ENCODE peak calls at places on chromosomes 3 and 15, in four cellular contexts. V is tibial artery, Q is tibial nerve, A is A673. R is an unnamed sample. For H3K4me1, the result is how much of the 10 kb centered on the place peaks cover.

GRCh38 chr3:170419301-170420087 is 826 bp downstream of the CLDN11 start:
- DNase-seq in V (no peak), Q (no peak), A (no peak), R (no peak)

GRCh38 chr3:9110802-9111201 is 138.6 kb downstream of the SRGAP3 start:
- DNase-seq in V (no peak), Q (no peak), A (no peak), R (no peak)

GRCh38 chr3:142211034-142211433 is 14.4 kb downstream of the GK5 start:
- DNase-seq in V (no peak), Q (no peak), A (peak), R (no peak)

GRCh38 chr3:184234671-184235380 is 5.4 kb downstream of the VWA5B2 start:
- DNase-seq in V (no peak), Q (no peak), A (no peak), R (no peak)

GRCh38 chr3:32500880-32501784 is 1.5 kb downstream of the CMTM6 start:
- DNase-seq in V (no peak), Q (no peak), A (no peak), R (no peak)

GRCh38 chr3:52385157-52385556 is 59.7 kb downstream of the SEMA3G start:
- DNase-seq in V (no peak), Q (no peak), A (peak), R (no peak)

GRCh38 chr15:91385301-91385700 is 285.2 kb downstream of the SV2B start:
- DNase-seq in V (no peak), Q (no peak), A (peak), R (no peak)

GRCh38 chr3:9129366-9129765 is 120.1 kb downstream of the SRGAP3 start:
- DNase-seq in V (no peak), Q (no peak), A (no peak), R (no peak)

GRCh38 chr3:155609586-155609985 is 135.3 kb downstream of the PLCH1 start:
- DNase-seq in V (no peak), Q (no peak), A (no peak), R (no peak)

GRCh38 chr3:147407495-147408179 is 1.3 kb upstream of the ZIC4 start:
- DNase-seq in V (no peak), Q (no peak), A (no peak), R (no peak)

GRCh38 chr3:72004749-72005292 is 219.9 kb upstream of the PROK2 start:
- DNase-seq in V (no peak), Q (no peak), A (no peak), R (no peak)

GRCh38 chr3:46844851-46845250 is 18.4 kb downstream of the MYL3 start:
- DNase-seq in V (no peak), Q (no peak), A (no peak), R (no peak)

GRCh38 chr3:31880020-31880419 is 101.0 kb downstream of the OSBPL10 start:
- DNase-seq in V (no peak), Q (peak), A (no peak), R (no peak)

GRCh38 chr15:96416934-96417759 is 86.6 kb downstream of the NR2F2 start:
- DNase-seq in V (no peak), Q (no peak), A (peak), R (no peak)

GRCh38 chr15:85854345-85855097 is 59.8 kb upstream of the KLHL25 start:
- DNase-seq in V (no peak), Q (peak), A (peak), R (no peak)

GRCh38 chr3:156750191-156750873 is 75.8 kb upstream of the LEKR1 start:
- DNase-seq in V (no peak), Q (no peak), A (peak), R (no peak)

GRCh38 chr3:100489118-100489517 is 3.3 kb upstream of the TMEM45A start:
- DNase-seq in V (no peak), Q (no peak), A (no peak), R (no peak)

GRCh38 chr15:39193611-39194010 is 387.3 kb upstream of the THBS1 start:
- DNase-seq in V (no peak), Q (no peak), A (no peak), R (no peak)

GRCh38 chr15:70375006-70375409 is 277.3 kb upstream of the TLE3 start:
- DNase-seq in V (no peak), Q (no peak), A (peak), R (no peak)

GRCh38 chr15:70902105-70902504 is 9.5 kb downstream of the LRRC49 start:
- DNase-seq in V (no peak), Q (no peak), A (peak), R (no peak)

GRCh38 chr3:188434594-188434993 is 280.6 kb downstream of the LPP start:
- DNase-seq in V (no peak), Q (no peak), A (no peak), R (no peak)

GRCh38 chr15:57705746-57706404 is 639 bp upstream of the POLR2M start:
- DNase-seq in V (no peak), Q (no peak), A (no peak), R (no peak)

GRCh38 chr3:168865022-168865551 is 769.4 kb upstream of the GOLIM4 start:
- DNase-seq in V (no peak), Q (peak), A (peak), R (no peak)

GRCh38 chr3:102265720-102266119 is 169.1 kb upstream of the ZPLD1 start:
- DNase-seq in V (no peak), Q (no peak), A (no peak), R (no peak)

GRCh38 chr3:33315826-33316225 is 38.6 kb downstream of the FBXL2 start:
- DNase-seq in V (no peak), Q (no peak), A (peak), R (no peak)

GRCh38 chr3:108914774-108915641 is 38.7 kb downstream of the GUCA1C start:
- DNase-seq in V (no peak), Q (peak), A (peak), R (no peak)

GRCh38 chr3:195548046-195548445 is 4.9 kb upstream of the PPP1R2 start:
- DNase-seq in V (no peak), Q (no peak), A (no peak), R (no peak)

GRCh38 chr3:67688231-67688630 is 33.8 kb upstream of the SUCLG2 start:
- DNase-seq in V (no peak), Q (no peak), A (no peak), R (no peak)

GRCh38 chr3:37745921-37746320 is 115.8 kb upstream of the CTDSPL start:
- DNase-seq in V (no peak), Q (no peak), A (no peak), R (no peak)

GRCh38 chr3:156772588-156773206 is 53.5 kb upstream of the LEKR1 start:
- DNase-seq in V (no peak), Q (no peak), A (no peak), R (no peak)

GRCh38 chr3:43221076-43221475 is 65.3 kb upstream of the SNRK start:
- DNase-seq in V (no peak), Q (no peak), A (no peak), R (no peak)

GRCh38 chr3:177211503-177212277 is 14.4 kb upstream of the TBL1XR1 start:
- DNase-seq in V (no peak), Q (no peak), A (peak), R (no peak)

GRCh38 chr15:40942337-40942854 is 10.9 kb upstream of the CHAC1 start:
- DNase-seq in V (peak), Q (no peak), A (no peak), R (no peak)

GRCh38 chr3:148957586-148957985 is 33.8 kb upstream of the GYG1 start:
- DNase-seq in V (no peak), Q (no peak), A (peak), R (no peak)

GRCh38 chr3:71371282-71371681 is 212.2 kb downstream of the FOXP1 start:
- DNase-seq in V (no peak), Q (no peak), A (no peak), R (no peak)

GRCh38 chr15:100712226-100712625 is 109.8 kb downstream of the ASB7 start:
- DNase-seq in V (no peak), Q (no peak), A (no peak), R (no peak)

GRCh38 chr3:197586181-197586580 is 30.4 kb upstream of the BDH1 start:
- DNase-seq in V (no peak), Q (no peak), A (no peak), R (no peak)

GRCh38 chr15:88391700-88392099 is 75.5 kb downstream of the MRPL46 start:
- DNase-seq in V (no peak), Q (no peak), A (no peak), R (no peak)

GRCh38 chr3:132593241-132593949 is 3.7 kb upstream of the ACKR4 start:
- DNase-seq in V (no peak), Q (no peak), A (no peak), R (no peak)

GRCh38 chr3:18122264-18122663 is 302.9 kb downstream of the SATB1 start:
- DNase-seq in V (no peak), Q (no peak), A (no peak), R (no peak)

GRCh38 chr3:18127864-18128185 is 297.3 kb downstream of the SATB1 start:
- DNase-seq in V (no peak), Q (no peak), A (no peak), R (no peak)

GRCh38 chr3:18126772-18127171 is 298.4 kb downstream of the SATB1 start:
- DNase-seq in V (no peak), Q (no peak), A (no peak), R (no peak)

GRCh38 chr3:18124501-18124900 is 300.6 kb downstream of the SATB1 start:
- DNase-seq in V (no peak), Q (no peak), A (peak), R (no peak)

DNA sequence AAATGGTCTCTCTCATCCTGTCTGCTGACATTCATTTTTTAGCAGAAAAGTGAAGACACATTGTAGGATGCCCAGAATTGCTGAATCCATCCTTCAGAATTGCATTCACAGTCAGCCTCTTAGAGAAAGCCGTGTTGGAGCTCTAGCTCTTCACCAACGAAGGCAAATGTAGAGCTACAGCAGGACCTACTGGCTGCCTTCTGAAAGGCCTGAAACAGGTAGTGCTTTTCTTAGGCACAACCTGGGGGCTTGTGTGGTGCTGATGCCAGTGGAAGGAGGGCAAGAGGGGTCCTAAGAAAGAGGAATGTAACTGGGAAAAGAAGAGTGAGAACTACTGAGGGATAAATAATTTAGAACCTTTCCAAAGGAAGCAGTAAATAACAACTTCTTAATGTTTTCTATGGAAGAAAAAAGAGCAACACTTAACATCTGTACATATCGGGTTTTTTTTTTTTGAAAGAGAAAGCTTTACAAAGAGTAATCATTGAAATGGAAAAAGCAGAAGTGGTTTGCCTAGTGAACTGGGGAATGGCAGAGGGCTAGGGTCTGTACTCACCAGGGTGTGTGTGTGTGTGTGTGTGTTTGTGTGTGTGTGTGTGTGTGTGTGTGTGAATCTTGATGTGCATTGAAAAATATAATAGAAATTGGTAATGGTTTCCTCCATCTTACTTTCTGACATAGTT is 297.8 kb downstream of the SATB1 start:
- DNase-seq in V (no peak), Q (no peak), A (no peak), R (no peak)
- TF ChIP-seq CTCF in V (no peak), Q (no peak), A (no peak), R (no peak)

GRCh38 chr15:74240897-74241614 is 4.9 kb downstream of the CCDC33 start:
- DNase-seq in V (no peak), Q (no peak), A (no peak), R (no peak)
- H3K27ac ChIP-seq in V (peak), Q (no peak), A (peak), R (no peak)

GRCh38 chr3:123641084-123641462 is 56.2 kb upstream of the HACD2 start:
- DNase-seq in V (peak), Q (no peak), A (no peak), R (no peak)

GRCh38 chr3:123642957-123643330 is 58.1 kb upstream of the HACD2 start:
- DNase-seq in V (no peak), Q (no peak), A (no peak), R (no peak)

GRCh38 chr3:123641505-123641904 is 56.7 kb upstream of the HACD2 start:
- DNase-seq in V (peak), Q (no peak), A (no peak), R (no peak)

GRCh38 chr3:123642182-123642956 is 57.5 kb upstream of the HACD2 start:
- DNase-seq in V (peak), Q (peak), A (peak), R (peak)

DNA sequence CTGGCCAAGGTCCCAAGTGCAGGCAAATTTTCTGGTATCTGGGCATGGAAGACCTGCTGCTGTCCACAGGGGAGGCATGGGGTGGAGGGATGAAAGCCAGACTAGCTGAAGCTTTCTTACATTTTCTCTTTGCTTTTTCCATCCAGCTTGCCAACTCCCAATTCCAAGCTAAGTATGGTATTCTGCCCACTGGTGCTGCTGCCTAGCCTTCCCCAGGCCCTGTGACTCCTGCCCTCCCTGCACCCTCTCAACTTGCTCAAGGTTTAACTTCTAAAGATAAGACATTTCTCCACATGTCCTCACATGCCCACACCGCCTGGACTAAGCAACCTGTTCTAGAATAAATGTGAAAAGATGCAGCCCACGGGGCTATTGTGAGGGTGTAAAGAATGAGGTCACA is 59.5 kb upstream of the HACD2 start:
- DNase-seq in V (no peak), Q (no peak), A (no peak), R (no peak)
- H3K4me1 ChIP-seq in V (under half), Q (under half), A (under half), R (under half)

DNA sequence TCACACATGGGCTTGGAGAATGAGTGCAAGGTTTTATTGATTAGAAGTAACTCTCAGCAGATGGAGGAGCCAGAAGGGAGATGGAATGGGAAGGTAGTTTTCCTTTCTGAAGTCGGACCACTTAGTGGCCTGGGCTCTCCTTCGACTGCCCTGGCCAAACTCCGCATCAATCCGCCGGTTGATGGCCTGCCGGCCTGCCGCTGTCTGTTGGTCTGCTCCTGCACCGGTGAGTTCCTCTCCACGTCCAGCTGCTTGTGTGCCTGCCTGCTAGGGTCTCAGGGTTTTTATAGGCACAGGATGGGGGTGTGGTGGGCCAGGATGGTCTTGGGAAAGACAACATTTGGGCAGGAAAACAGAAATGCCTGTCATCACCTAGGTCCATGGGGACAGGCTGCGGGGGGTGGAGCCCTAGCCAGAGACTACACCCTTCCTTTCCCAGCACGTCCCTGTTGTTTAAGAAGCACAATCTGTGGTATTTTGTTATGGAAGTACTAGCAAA is 837.0 kb downstream of the PDCD6IP start:
- DNase-seq in V (no peak), Q (no peak), A (no peak), R (no peak)
- TF ChIP-seq CTCF in V (no peak), Q (no peak), A (no peak), R (no peak)

DNA sequence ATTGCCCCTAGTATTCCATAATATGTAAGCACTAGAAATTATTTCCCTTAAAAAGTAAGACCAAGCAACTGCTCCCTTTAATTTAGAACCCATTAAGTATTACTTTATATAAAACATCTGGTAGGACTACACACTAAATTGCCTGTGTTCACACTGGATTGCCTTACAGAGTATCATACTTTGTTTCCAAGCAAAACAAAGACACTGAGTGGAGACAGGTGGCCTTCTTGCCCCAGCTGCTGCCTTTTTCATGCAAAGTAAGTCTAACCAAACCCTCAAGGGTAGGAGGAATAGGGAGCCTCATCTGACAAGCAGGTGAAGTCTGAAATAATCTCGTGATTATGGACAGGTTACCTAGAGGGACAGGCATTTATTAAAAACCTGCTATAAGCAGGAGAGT is 87.3 kb downstream of the PEX5L start:
- DNase-seq in V (no peak), Q (no peak), A (no peak), R (no peak)
- H3K27ac ChIP-seq in V (no peak), Q (no peak), A (no peak), R (no peak)

GRCh38 chr3:12895391-12896205 is 54.2 kb upstream of the RPL32 start:
- DNase-seq in V (no peak), Q (no peak), A (no peak), R (peak)
- H3K4me1 ChIP-seq in V (under half), Q (under half), A (under half), R (under half)

DNA sequence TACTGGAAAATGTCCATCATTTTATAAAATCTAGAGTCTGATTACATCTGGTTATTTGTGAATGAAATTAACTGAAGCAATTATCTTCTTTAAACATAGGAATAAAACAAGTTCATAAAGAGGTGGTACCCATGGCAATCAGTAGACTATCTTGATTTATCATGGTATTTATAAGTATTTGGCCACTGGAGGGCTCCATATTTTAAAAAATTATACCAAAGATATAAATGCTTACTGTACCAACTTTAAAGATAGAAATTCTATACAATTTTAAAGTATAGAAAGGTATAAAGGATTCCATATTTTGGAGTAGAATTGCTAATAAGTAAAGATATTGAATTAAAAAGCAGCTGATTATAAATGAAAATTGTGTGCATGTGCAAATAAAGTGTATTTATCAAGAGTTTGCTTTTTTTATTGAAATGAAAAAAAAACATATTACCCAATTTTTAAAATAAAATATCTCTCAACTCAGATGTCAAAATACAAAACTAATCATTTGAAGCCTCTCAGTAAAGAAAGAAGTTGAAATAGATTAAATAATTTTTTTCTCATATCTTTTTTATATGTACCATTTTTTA is 105.3 kb downstream of the BBX start:
- DNase-seq in V (no peak), Q (no peak), A (peak), R (no peak)
- TF ChIP-seq CTCF in V (no peak), Q (no peak), A (peak), R (no peak)

DNA sequence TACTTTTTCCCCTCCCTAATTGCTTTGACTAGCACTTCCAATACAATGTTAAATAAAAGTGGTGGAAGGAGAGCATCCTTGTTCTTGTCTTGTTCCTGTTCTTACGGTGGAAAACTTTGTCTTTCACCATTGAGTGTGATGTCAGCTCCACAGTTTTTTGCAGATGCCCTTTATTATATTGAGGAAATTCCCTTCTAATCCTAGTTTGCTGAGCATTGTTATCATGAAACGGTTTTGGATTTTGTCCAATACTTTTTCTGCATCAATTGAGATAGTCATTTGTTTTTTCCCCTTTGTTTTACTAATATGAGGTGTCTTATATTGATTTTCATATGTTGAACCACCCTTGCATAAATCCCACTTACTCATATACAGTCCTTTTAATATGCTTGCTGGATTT is 19.9 kb upstream of the IL20RB start:
- DNase-seq in V (no peak), Q (no peak), A (no peak), R (no peak)
- H3K27ac ChIP-seq in V (no peak), Q (no peak), A (peak), R (no peak)

R was measured in gastrocnemius medialis.